ENCODE peak calls at places on chromosomes 2 and 18, in ten cellular contexts. B, C, F, M, G, X, D, J, Y and S are unnamed samples.

GRCh38 chr18:26386421-26386820 is 160.2 kb downstream of the TAF4B start:
- DNase-seq in G (no peak), M (no peak), F (no peak), C (no peak), B (no peak), Y (no peak), D (no peak), J (no peak), X (no peak), S (peak; percentile 38)

GRCh38 chr2:204722207-204722606 is 176.9 kb downstream of the PARD3B start:
- DNase-seq in G (no peak), Y (no peak), X (no peak), C (no peak), B (no peak), M (no peak), D (no peak), J (no peak), F (no peak), S (no peak)

GRCh38 chr2:74843371-74844298 is 9.7 kb downstream of the HK2 start:
- DNase-seq in G (peak; percentile 64), C (no peak), X (no peak), D (peak; percentile 88), Y (no peak), F (no peak), B (peak; percentile 26), J (no peak), M (no peak), S (peak; percentile 87)

GRCh38 chr2:218421027-218421426 is 2.1 kb downstream of the VIL1 start:
- DNase-seq in Y (no peak), F (no peak), G (no peak), B (no peak), J (no peak), M (no peak), D (no peak), C (no peak), X (no peak), S (no peak)

GRCh38 chr2:229835601-229836283 is 86.1 kb downstream of the TRIP12 start:
- DNase-seq in M (no peak), B (no peak), X (no peak), C (no peak), F (no peak), Y (no peak), D (peak; percentile 56), G (peak; percentile 27), J (no peak), S (peak; percentile 84)

GRCh38 chr2:229084467-229084866 is 186.6 kb downstream of the PID1 start:
- DNase-seq in Y (no peak), M (no peak), F (no peak), D (no peak), J (no peak), X (no peak), B (no peak), C (no peak), G (no peak), S (peak; percentile 30)

GRCh38 chr2:188391354-188391753 is 99.7 kb downstream of the GULP1 start:
- DNase-seq in M (no peak), G (no peak), B (no peak), Y (no peak), D (peak; percentile 9), C (no peak), F (no peak), X (no peak), J (no peak), S (no peak)

GRCh38 chr18:55244520-55244919 is 285.3 kb upstream of the CCDC68 start:
- DNase-seq in F (no peak), B (no peak), Y (peak; percentile 18), G (no peak), J (no peak), D (peak; percentile 65), X (no peak), C (no peak), M (no peak), S (no peak)

GRCh38 chr2:239162141-239162821 is 238.5 kb downstream of the HDAC4 start:
- DNase-seq in Y (no peak), G (no peak), F (no peak), D (no peak), C (no peak), J (no peak), B (no peak), M (peak; percentile 66), X (no peak), S (no peak)

GRCh38 chr2:3728104-3729054 is 25.0 kb downstream of the DCDC2C start:
- DNase-seq in C (no peak), Y (peak; percentile 28), X (peak; percentile 50), M (no peak), J (peak; percentile 67), G (peak; percentile 51), D (peak; percentile 76), B (no peak), F (no peak), S (peak; percentile 44)